ENCODE peak calls at places on chromosomes 13 and 19, in five cellular contexts. T is hypothalamus; U is RKO; D is posterior cingulate gyrus; Y is stimulated activated naive CD4-positive, alpha-beta T cell. N is an unnamed sample.

GRCh38 chr19:51884713-51885112 is 3.0 kb downstream of the ZNF577 start:
- DNase-seq in T (no peak), U (no peak), D (no peak), Y (no peak), N (no peak)

GRCh38 chr13:33379597-33379996 is 94.0 kb upstream of the STARD13 start:
- DNase-seq in T (no peak), U (no peak), D (no peak), Y (no peak), N (no peak)

GRCh38 chr13:110057052-110057451 is 249.9 kb downstream of the COL4A1 start:
- DNase-seq in T (no peak), U (no peak), D (no peak), Y (no peak), N (no peak)

GRCh38 chr19:48645652-48646191 is at the start of gene CA11:
- DNase-seq in T (no peak), U (peak), D (no peak), Y (no peak), N (no peak)

GRCh38 chr19:50478901-50479715 is 2.5 kb upstream of the GARIN5A start:
- DNase-seq in T (no peak), U (peak), D (no peak), Y (no peak), N (no peak)

GRCh38 chr13:64723735-64724134 is 2506.4 kb downstream of the PCDH9 start:
- DNase-seq in T (no peak), U (peak), D (no peak), Y (no peak), N (no peak)

GRCh38 chr19:4647676-4648644 is 8.6 kb downstream of the TNFAIP8L1 start:
- DNase-seq in T (no peak), U (no peak), D (no peak), Y (no peak), N (no peak)

GRCh38 chr19:53013621-53014020 is at the start of gene ERVV-1:
- DNase-seq in T (no peak), U (no peak), D (no peak), Y (no peak), N (no peak)

GRCh38 chr13:111482126-111482525 is 161.7 kb downstream of the TEX29 start:
- DNase-seq in T (no peak), U (no peak), D (no peak), Y (no peak), N (no peak)

GRCh38 chr19:15014579-15014978 is 34.7 kb upstream of the CASP14 start:
- DNase-seq in T (no peak), U (peak), D (no peak), Y (no peak), N (no peak)

GRCh38 chr19:7869453-7869909 is 4.7 kb downstream of the PRR36 start:
- DNase-seq in T (peak), U (peak), D (no peak), Y (peak), N (no peak)

GRCh38 chr19:17751103-17751911 is at the start of gene FCHO1:
- DNase-seq in T (peak), U (no peak), D (no peak), Y (peak), N (no peak)

GRCh38 chr19:43913383-43913782 is 21.7 kb downstream of the ZNF45 start:
- DNase-seq in T (no peak), U (no peak), D (no peak), Y (no peak), N (no peak)

GRCh38 chr13:55528434-55528833 is 1612.3 kb upstream of the PRR20A start:
- DNase-seq in T (no peak), U (no peak), D (no peak), Y (no peak), N (no peak)

GRCh38 chr13:85377783-85378182 is 421.4 kb downstream of the SLITRK6 start:
- DNase-seq in T (no peak), U (no peak), D (no peak), Y (no peak), N (no peak)

GRCh38 chr19:33304760-33305647 is 2.7 kb upstream of the CEBPA start:
- DNase-seq in T (no peak), U (no peak), D (no peak), Y (no peak), N (no peak)

GRCh38 chr19:55175117-55175867 is 4.8 kb downstream of the SYT5 start:
- DNase-seq in T (no peak), U (no peak), D (no peak), Y (no peak), N (no peak)

GRCh38 chr13:26228080-26228479 is 6.0 kb upstream of the RNF6 start:
- DNase-seq in T (no peak), U (no peak), D (no peak), Y (no peak), N (no peak)

GRCh38 chr13:110506859-110507566 is 54.5 kb downstream of the RAB20 start:
- DNase-seq in T (no peak), U (no peak), D (no peak), Y (no peak), N (no peak)

GRCh38 chr13:27037571-27037970 is 134.0 kb downstream of the USP12 start:
- DNase-seq in T (no peak), U (no peak), D (no peak), Y (no peak), N (no peak)

GRCh38 chr13:35283856-35284255 is 192.6 kb downstream of the MAB21L1 start:
- DNase-seq in T (no peak), U (peak), D (no peak), Y (no peak), N (no peak)

GRCh38 chr13:43988302-43988701 is 108.6 kb downstream of the LACC1 start:
- DNase-seq in T (no peak), U (no peak), D (no peak), Y (no peak), N (no peak)

GRCh38 chr19:49084206-49085019 is 838 bp upstream of the SNRNP70 start:
- DNase-seq in T (no peak), U (no peak), D (no peak), Y (no peak), N (no peak)

GRCh38 chr19:56133858-56134654 is 7.0 kb upstream of the ZNF444 start:
- DNase-seq in T (no peak), U (no peak), D (no peak), Y (no peak), N (no peak)

GRCh38 chr13:20044086-20044485 is 85.6 kb downstream of the ZMYM2 start:
- DNase-seq in T (no peak), U (no peak), D (no peak), Y (no peak), N (no peak)

GRCh38 chr13:113930711-113931637 is 42.9 kb downstream of the C13orf46 start:
- DNase-seq in T (no peak), U (no peak), D (no peak), Y (no peak), N (peak)

GRCh38 chr19:46618670-46619231 is 6.1 kb downstream of the PTGIR start:
- DNase-seq in T (no peak), U (no peak), D (no peak), Y (peak), N (no peak)

GRCh38 chr13:36857273-36857672 is 38.3 kb downstream of the RFXAP start:
- DNase-seq in T (no peak), U (no peak), D (no peak), Y (no peak), N (no peak)

GRCh38 chr13:110644892-110645521 is 29.7 kb downstream of the NAXD start:
- DNase-seq in T (peak), U (no peak), D (peak), Y (peak), N (no peak)